ENCODE peak calls at places on chromosomes 5 and 9, in ten cellular contexts. One of them, this sample, is unnamed.

GRCh38 chr9:116057371-116057770 is 96.2 kb upstream of the PAPPA start:
- DNase-seq in ovary: no peak
- DNase-seq in A549: no peak
- DNase-seq in left lung: no peak
- DNase-seq in neural progenitor cell: no peak
- DNase-seq in psoas muscle: no peak
- DNase-seq in heart left ventricle: no peak
- DNase-seq in WERI-Rb-1: no peak
- DNase-seq in pancreas: no peak
- DNase-seq in IMR-90: no peak
- DNase-seq in this sample: no peak

GRCh38 chr9:105886136-105886535 is 191.8 kb downstream of the TMEM38B start:
- DNase-seq in psoas muscle: no peak
- DNase-seq in left lung: no peak
- DNase-seq in pancreas: no peak
- DNase-seq in WERI-Rb-1: no peak
- DNase-seq in neural progenitor cell: no peak
- DNase-seq in IMR-90: no peak
- DNase-seq in heart left ventricle: no peak
- DNase-seq in ovary: no peak
- DNase-seq in A549: no peak
- DNase-seq in this sample: no peak

GRCh38 chr5:74104469-74104868 is 478.5 kb downstream of the ARHGEF28 start:
- DNase-seq in IMR-90: no peak
- DNase-seq in heart left ventricle: no peak
- DNase-seq in WERI-Rb-1: no peak
- DNase-seq in ovary: no peak
- DNase-seq in psoas muscle: no peak
- DNase-seq in pancreas: no peak
- DNase-seq in A549: no peak
- DNase-seq in neural progenitor cell: no peak
- DNase-seq in left lung: no peak
- DNase-seq in this sample: no peak

GRCh38 chr5:77168187-77168883 is 42.1 kb upstream of the PDE8B start:
- DNase-seq in pancreas: peak
- DNase-seq in psoas muscle: peak
- DNase-seq in IMR-90: peak
- DNase-seq in heart left ventricle: peak
- DNase-seq in WERI-Rb-1: no peak
- DNase-seq in A549: peak
- DNase-seq in left lung: peak
- DNase-seq in ovary: peak
- DNase-seq in neural progenitor cell: no peak
- DNase-seq in this sample: peak

GRCh38 chr5:34043099-34043876 is at the start of gene C1QTNF3:
- DNase-seq in neural progenitor cell: no peak
- DNase-seq in IMR-90: no peak
- DNase-seq in pancreas: no peak
- DNase-seq in left lung: no peak
- DNase-seq in A549: no peak
- DNase-seq in WERI-Rb-1: no peak
- DNase-seq in psoas muscle: no peak
- DNase-seq in heart left ventricle: no peak
- DNase-seq in ovary: no peak
- DNase-seq in this sample: no peak

GRCh38 chr9:129624947-129625346 is 1.0 kb upstream of the NTMT1 start:
- DNase-seq in A549: no peak
- DNase-seq in psoas muscle: no peak
- DNase-seq in WERI-Rb-1: no peak
- DNase-seq in left lung: no peak
- DNase-seq in neural progenitor cell: no peak
- DNase-seq in IMR-90: peak
- DNase-seq in ovary: no peak
- DNase-seq in pancreas: no peak
- DNase-seq in heart left ventricle: no peak
- DNase-seq in this sample: no peak

GRCh38 chr5:1656271-1656975 is 132.7 kb upstream of the LPCAT1 start:
- DNase-seq in pancreas: no peak
- DNase-seq in ovary: no peak
- DNase-seq in A549: no peak
- DNase-seq in left lung: no peak
- DNase-seq in psoas muscle: no peak
- DNase-seq in heart left ventricle: no peak
- DNase-seq in WERI-Rb-1: no peak
- DNase-seq in IMR-90: no peak
- DNase-seq in neural progenitor cell: no peak
- DNase-seq in this sample: no peak

GRCh38 chr5:41793156-41793770 is 77.0 kb downstream of the OXCT1 start:
- DNase-seq in psoas muscle: no peak
- DNase-seq in left lung: no peak
- DNase-seq in pancreas: no peak
- DNase-seq in ovary: no peak
- DNase-seq in neural progenitor cell: no peak
- DNase-seq in WERI-Rb-1: no peak
- DNase-seq in heart left ventricle: no peak
- DNase-seq in IMR-90: peak
- DNase-seq in A549: no peak
- DNase-seq in this sample: no peak

GRCh38 chr9:112104401-112104800 is 70.7 kb downstream of the SUSD1 start:
- DNase-seq in heart left ventricle: no peak
- DNase-seq in ovary: no peak
- DNase-seq in A549: no peak
- DNase-seq in WERI-Rb-1: no peak
- DNase-seq in pancreas: no peak
- DNase-seq in neural progenitor cell: no peak
- DNase-seq in IMR-90: no peak
- DNase-seq in left lung: no peak
- DNase-seq in psoas muscle: no peak
- DNase-seq in this sample: no peak

GRCh38 chr5:125812631-125813030 is 610.6 kb upstream of the GRAMD2B start:
- DNase-seq in ovary: no peak
- DNase-seq in WERI-Rb-1: no peak
- DNase-seq in A549: no peak
- DNase-seq in pancreas: no peak
- DNase-seq in psoas muscle: no peak
- DNase-seq in heart left ventricle: no peak
- DNase-seq in IMR-90: no peak
- DNase-seq in neural progenitor cell: peak
- DNase-seq in left lung: no peak
- DNase-seq in this sample: no peak

GRCh38 chr9:123948290-123948689 is 18.4 kb upstream of the DENND1A start:
- DNase-seq in A549: no peak
- DNase-seq in pancreas: no peak
- DNase-seq in ovary: no peak
- DNase-seq in IMR-90: no peak
- DNase-seq in neural progenitor cell: no peak
- DNase-seq in heart left ventricle: no peak
- DNase-seq in left lung: no peak
- DNase-seq in WERI-Rb-1: no peak
- DNase-seq in psoas muscle: no peak
- DNase-seq in this sample: no peak

GRCh38 chr9:137030006-137030405 is 1.9 kb downstream of the FUT7 start:
- DNase-seq in A549: no peak
- DNase-seq in psoas muscle: no peak
- DNase-seq in WERI-Rb-1: no peak
- DNase-seq in pancreas: no peak
- DNase-seq in heart left ventricle: no peak
- DNase-seq in left lung: no peak
- DNase-seq in IMR-90: no peak
- DNase-seq in neural progenitor cell: no peak
- DNase-seq in ovary: no peak
- DNase-seq in this sample: no peak

GRCh38 chr5:3348576-3349535 is 246.8 kb upstream of the IRX1 start:
- DNase-seq in neural progenitor cell: no peak
- DNase-seq in IMR-90: no peak
- DNase-seq in psoas muscle: no peak
- DNase-seq in A549: no peak
- DNase-seq in pancreas: no peak
- DNase-seq in WERI-Rb-1: no peak
- DNase-seq in left lung: no peak
- DNase-seq in heart left ventricle: no peak
- DNase-seq in ovary: no peak
- DNase-seq in this sample: peak

GRCh38 chr5:352639-353598 is 31.4 kb downstream of the AHRR start:
- DNase-seq in A549: no peak
- DNase-seq in left lung: no peak
- DNase-seq in psoas muscle: no peak
- DNase-seq in pancreas: no peak
- DNase-seq in IMR-90: no peak
- DNase-seq in neural progenitor cell: no peak
- DNase-seq in WERI-Rb-1: no peak
- DNase-seq in ovary: no peak
- DNase-seq in heart left ventricle: no peak
- DNase-seq in this sample: peak

GRCh38 chr9:81717061-81717746 is 27.9 kb upstream of the TLE1 start:
- DNase-seq in A549: no peak
- DNase-seq in IMR-90: no peak
- DNase-seq in left lung: no peak
- DNase-seq in heart left ventricle: no peak
- DNase-seq in pancreas: no peak
- DNase-seq in psoas muscle: no peak
- DNase-seq in neural progenitor cell: peak
- DNase-seq in WERI-Rb-1: no peak
- DNase-seq in ovary: no peak
- DNase-seq in this sample: no peak

GRCh38 chr5:73664796-73665195 is 38.8 kb downstream of the ARHGEF28 start:
- DNase-seq in left lung: no peak
- DNase-seq in heart left ventricle: no peak
- DNase-seq in neural progenitor cell: no peak
- DNase-seq in IMR-90: no peak
- DNase-seq in pancreas: no peak
- DNase-seq in A549: no peak
- DNase-seq in WERI-Rb-1: no peak
- DNase-seq in ovary: no peak
- DNase-seq in psoas muscle: no peak
- DNase-seq in this sample: no peak

DNA sequence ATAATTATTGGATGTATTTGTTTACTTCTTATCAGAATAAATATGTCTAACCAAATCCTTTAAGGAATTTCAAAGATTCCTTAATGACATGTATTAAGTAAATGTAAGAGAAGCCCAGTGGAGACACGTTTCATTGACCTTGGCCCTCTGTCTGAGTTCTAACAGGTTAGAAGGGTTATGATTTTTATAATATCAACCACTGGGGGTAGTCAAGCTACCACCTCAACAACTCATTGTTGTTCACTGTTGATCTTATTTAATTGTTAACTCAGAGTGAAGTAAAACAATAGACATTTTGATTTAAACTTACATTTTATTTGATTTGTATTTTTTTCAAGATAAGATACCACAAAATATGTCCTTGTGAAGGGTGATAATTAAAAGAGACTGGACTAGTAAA is 499.2 kb upstream of the COX7C start:
- DNase-seq in WERI-Rb-1: no peak
- DNase-seq in psoas muscle: no peak
- DNase-seq in left lung: no peak
- DNase-seq in pancreas: no peak
- DNase-seq in neural progenitor cell: no peak
- DNase-seq in A549: peak
- DNase-seq in IMR-90: no peak
- DNase-seq in heart left ventricle: no peak
- DNase-seq in ovary: no peak
- DNase-seq in this sample: no peak
- TF ChIP-seq CTCF in WERI-Rb-1: no peak
- TF ChIP-seq CTCF in psoas muscle: no peak
- TF ChIP-seq CTCF in left lung: no peak
- TF ChIP-seq CTCF in pancreas: no peak
- TF ChIP-seq CTCF in neural progenitor cell: peak
- TF ChIP-seq CTCF in A549: no peak
- TF ChIP-seq CTCF in IMR-90: no peak
- TF ChIP-seq CTCF in heart left ventricle: peak
- TF ChIP-seq CTCF in ovary: no peak
- TF ChIP-seq CTCF in this sample: no peak

DNA sequence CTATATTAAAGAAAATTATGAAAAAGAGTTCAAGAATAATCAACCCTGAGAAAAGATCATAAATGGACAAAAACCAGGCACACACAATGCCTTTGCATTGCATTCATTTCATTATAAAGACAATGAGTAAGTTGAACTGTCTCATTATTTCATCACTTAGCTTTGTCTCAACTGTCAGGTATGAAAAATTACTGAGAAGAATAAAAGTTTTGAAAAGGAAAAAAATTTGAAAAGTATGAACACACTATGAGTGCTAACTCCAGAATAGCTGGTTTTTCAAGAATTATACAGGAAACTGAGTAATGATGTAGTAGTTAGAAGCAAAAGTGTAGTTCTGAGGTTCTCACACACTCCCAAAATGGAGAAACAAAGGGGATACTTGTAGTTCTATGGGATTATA is 16.3 kb upstream of the ANXA1 start:
- DNase-seq in WERI-Rb-1: no peak
- DNase-seq in ovary: no peak
- DNase-seq in pancreas: no peak
- DNase-seq in psoas muscle: no peak
- DNase-seq in heart left ventricle: no peak
- DNase-seq in IMR-90: no peak
- DNase-seq in left lung: no peak
- DNase-seq in neural progenitor cell: no peak
- DNase-seq in A549: no peak
- DNase-seq in this sample: no peak
- H3K4me3 ChIP-seq in WERI-Rb-1: no peak
- H3K4me3 ChIP-seq in ovary: no peak
- H3K4me3 ChIP-seq in pancreas: no peak
- H3K4me3 ChIP-seq in psoas muscle: no peak
- H3K4me3 ChIP-seq in heart left ventricle: no peak
- H3K4me3 ChIP-seq in IMR-90: no peak
- H3K4me3 ChIP-seq in left lung: no peak
- H3K4me3 ChIP-seq in neural progenitor cell: no peak
- H3K4me3 ChIP-seq in A549: no peak
- H3K4me3 ChIP-seq in this sample: no peak

DNA sequence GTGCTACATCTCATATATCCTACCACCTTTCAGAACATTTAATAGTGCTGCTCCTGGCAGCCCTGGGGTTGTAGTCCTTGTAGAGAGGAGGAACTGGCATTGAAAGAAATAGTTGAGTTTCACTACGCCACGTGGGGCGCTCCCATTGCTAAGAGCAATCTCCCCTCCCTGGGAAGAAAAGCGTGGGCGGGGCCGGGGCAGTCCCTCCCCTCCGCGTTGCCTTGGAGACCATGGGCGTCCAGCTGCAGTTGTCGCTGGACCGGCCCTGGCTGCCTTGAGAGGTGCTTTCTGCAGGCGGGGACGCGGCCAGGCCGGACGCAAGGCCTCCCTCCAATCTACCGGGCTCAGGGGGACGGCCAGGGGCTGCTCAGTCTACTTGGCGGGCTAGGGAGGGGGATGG is 368 bp upstream of the CCDC180 start:
- DNase-seq in ovary: peak
- DNase-seq in heart left ventricle: peak
- DNase-seq in neural progenitor cell: peak
- DNase-seq in A549: no peak
- DNase-seq in pancreas: peak
- DNase-seq in WERI-Rb-1: no peak
- DNase-seq in psoas muscle: peak
- DNase-seq in left lung: peak
- DNase-seq in IMR-90: peak
- DNase-seq in this sample: peak
- TF ChIP-seq CTCF in ovary: no peak
- TF ChIP-seq CTCF in heart left ventricle: peak
- TF ChIP-seq CTCF in neural progenitor cell: peak
- TF ChIP-seq CTCF in A549: no peak
- TF ChIP-seq CTCF in pancreas: no peak
- TF ChIP-seq CTCF in WERI-Rb-1: no peak
- TF ChIP-seq CTCF in psoas muscle: no peak
- TF ChIP-seq CTCF in left lung: no peak
- TF ChIP-seq CTCF in IMR-90: no peak
- TF ChIP-seq CTCF in this sample: no peak

GRCh38 chr5:51378778-51379652 is 4.2 kb upstream of the ISL1 start:
- DNase-seq in ovary: no peak
- DNase-seq in A549: no peak
- DNase-seq in psoas muscle: no peak
- DNase-seq in IMR-90: no peak
- DNase-seq in heart left ventricle: no peak
- DNase-seq in pancreas: no peak
- DNase-seq in WERI-Rb-1: no peak
- DNase-seq in neural progenitor cell: peak
- DNase-seq in left lung: no peak
- DNase-seq in this sample: no peak
- H3K4me3 ChIP-seq in ovary: no peak
- H3K4me3 ChIP-seq in A549: no peak
- H3K4me3 ChIP-seq in psoas muscle: peak
- H3K4me3 ChIP-seq in IMR-90: no peak
- H3K4me3 ChIP-seq in heart left ventricle: no peak
- H3K4me3 ChIP-seq in pancreas: peak
- H3K4me3 ChIP-seq in WERI-Rb-1: no peak
- H3K4me3 ChIP-seq in neural progenitor cell: peak
- H3K4me3 ChIP-seq in left lung: no peak
- H3K4me3 ChIP-seq in this sample: no peak